ENCODE peak calls at places on chromosomes 13 and 19, in five cellular contexts. One of them, this sample, is unnamed.

GRCh38 chr19:18204394-18205179 is 745 bp upstream of the RAB3A start:
- DNase-seq in ovary: peak
- DNase-seq in testis: no peak
- DNase-seq in adipocyte: peak
- DNase-seq in LHCN-M2: no peak
- DNase-seq in this sample: no peak

GRCh38 chr13:100987993-100988392 is 313.4 kb upstream of the TMTC4 start:
- DNase-seq in ovary: no peak
- DNase-seq in testis: no peak
- DNase-seq in adipocyte: peak
- DNase-seq in LHCN-M2: peak
- DNase-seq in this sample: no peak

GRCh38 chr19:7638802-7639465 is 2.0 kb downstream of the STXBP2 start:
- DNase-seq in ovary: no peak
- DNase-seq in testis: no peak
- DNase-seq in adipocyte: no peak
- DNase-seq in LHCN-M2: no peak
- DNase-seq in this sample: no peak

GRCh38 chr13:30158774-30159445 is 148.4 kb downstream of the KATNAL1 start:
- DNase-seq in ovary: peak
- DNase-seq in testis: peak
- DNase-seq in adipocyte: peak
- DNase-seq in LHCN-M2: peak
- DNase-seq in this sample: no peak

GRCh38 chr13:29589967-29590366 is 5.5 kb downstream of the SLC7A1 start:
- DNase-seq in ovary: no peak
- DNase-seq in testis: no peak
- DNase-seq in adipocyte: no peak
- DNase-seq in LHCN-M2: no peak
- DNase-seq in this sample: no peak

GRCh38 chr13:38543561-38543960 is 143.3 kb upstream of the FREM2 start:
- DNase-seq in ovary: no peak
- DNase-seq in testis: no peak
- DNase-seq in adipocyte: no peak
- DNase-seq in LHCN-M2: peak
- DNase-seq in this sample: no peak

GRCh38 chr13:83620535-83621220 is 261.6 kb downstream of the SLITRK1 start:
- DNase-seq in ovary: no peak
- DNase-seq in testis: no peak
- DNase-seq in adipocyte: peak
- DNase-seq in LHCN-M2: peak
- DNase-seq in this sample: no peak

GRCh38 chr19:28351761-28352160 is 861.2 kb downstream of the UQCRFS1 start:
- DNase-seq in ovary: no peak
- DNase-seq in testis: no peak
- DNase-seq in adipocyte: no peak
- DNase-seq in LHCN-M2: no peak
- DNase-seq in this sample: no peak

GRCh38 chr13:98890920-98891319 is 86.9 kb downstream of the DOCK9 start:
- DNase-seq in ovary: no peak
- DNase-seq in testis: no peak
- DNase-seq in adipocyte: no peak
- DNase-seq in LHCN-M2: no peak
- DNase-seq in this sample: no peak

GRCh38 chr19:6393982-6394412 is 1.0 kb upstream of the GTF2F1 start:
- DNase-seq in ovary: no peak
- DNase-seq in testis: no peak
- DNase-seq in adipocyte: no peak
- DNase-seq in LHCN-M2: no peak
- DNase-seq in this sample: no peak

GRCh38 chr19:37692956-37693660 is 26.5 kb downstream of the ZNF607 start:
- DNase-seq in ovary: no peak
- DNase-seq in testis: no peak
- DNase-seq in adipocyte: no peak
- DNase-seq in LHCN-M2: no peak
- DNase-seq in this sample: no peak

GRCh38 chr19:12782424-12783225 is 7.3 kb upstream of the HOOK2 start:
- DNase-seq in ovary: peak
- DNase-seq in testis: peak
- DNase-seq in adipocyte: peak
- DNase-seq in LHCN-M2: peak
- DNase-seq in this sample: no peak

GRCh38 chr19:34482380-34483250 is 1.1 kb downstream of the WTIP start:
- DNase-seq in ovary: peak
- DNase-seq in testis: peak
- DNase-seq in adipocyte: peak
- DNase-seq in LHCN-M2: peak
- DNase-seq in this sample: peak

GRCh38 chr13:98581971-98582702 is 5.2 kb upstream of the STK24 start:
- DNase-seq in ovary: no peak
- DNase-seq in testis: no peak
- DNase-seq in adipocyte: peak
- DNase-seq in LHCN-M2: peak
- DNase-seq in this sample: no peak

GRCh38 chr19:7497292-7497691 is 8.5 kb upstream of the PEX11G start:
- DNase-seq in ovary: no peak
- DNase-seq in testis: no peak
- DNase-seq in adipocyte: peak
- DNase-seq in LHCN-M2: no peak
- DNase-seq in this sample: no peak

GRCh38 chr13:61414686-61415664 is 674 bp downstream of the PCDH20 start:
- DNase-seq in ovary: no peak
- DNase-seq in testis: peak
- DNase-seq in adipocyte: peak
- DNase-seq in LHCN-M2: no peak
- DNase-seq in this sample: peak

GRCh38 chr13:81677857-81678256 is 1336.9 kb upstream of the SPRY2 start:
- DNase-seq in ovary: no peak
- DNase-seq in testis: no peak
- DNase-seq in adipocyte: no peak
- DNase-seq in LHCN-M2: no peak
- DNase-seq in this sample: no peak

GRCh38 chr19:4723465-4724251 is at the start of gene DPP9:
- DNase-seq in ovary: peak
- DNase-seq in testis: peak
- DNase-seq in adipocyte: peak
- DNase-seq in LHCN-M2: peak
- DNase-seq in this sample: no peak

GRCh38 chr19:28307460-28307859 is 905.5 kb downstream of the UQCRFS1 start:
- DNase-seq in ovary: no peak
- DNase-seq in testis: no peak
- DNase-seq in adipocyte: no peak
- DNase-seq in LHCN-M2: no peak
- DNase-seq in this sample: no peak

GRCh38 chr13:98843482-98843877 is 91.0 kb upstream of the SLC15A1 start:
- DNase-seq in ovary: no peak
- DNase-seq in testis: peak
- DNase-seq in adipocyte: no peak
- DNase-seq in LHCN-M2: no peak
- DNase-seq in this sample: no peak

GRCh38 chr19:52451241-52451640 is 2.1 kb upstream of the ZNF578 start:
- DNase-seq in ovary: no peak
- DNase-seq in testis: peak
- DNase-seq in adipocyte: no peak
- DNase-seq in LHCN-M2: no peak
- DNase-seq in this sample: no peak

GRCh38 chr13:45718063-45718462 is 15.9 kb downstream of the CBY2 start:
- DNase-seq in ovary: no peak
- DNase-seq in testis: no peak
- DNase-seq in adipocyte: peak
- DNase-seq in LHCN-M2: peak
- DNase-seq in this sample: no peak

GRCh38 chr19:50485284-50485955 is 8.8 kb upstream of the GARIN5A start:
- DNase-seq in ovary: no peak
- DNase-seq in testis: no peak
- DNase-seq in adipocyte: no peak
- DNase-seq in LHCN-M2: no peak
- DNase-seq in this sample: peak

GRCh38 chr19:2446390-2446789 is 10.4 kb downstream of the LMNB2 start:
- DNase-seq in ovary: no peak
- DNase-seq in testis: no peak
- DNase-seq in adipocyte: no peak
- DNase-seq in LHCN-M2: peak
- DNase-seq in this sample: no peak

GRCh38 chr13:84653915-84654534 is 771.8 kb upstream of the SLITRK1 start:
- DNase-seq in ovary: no peak
- DNase-seq in testis: no peak
- DNase-seq in adipocyte: no peak
- DNase-seq in LHCN-M2: no peak
- DNase-seq in this sample: no peak

GRCh38 chr19:34432797-34433196 is 4.6 kb downstream of the UBA2 start:
- DNase-seq in ovary: peak
- DNase-seq in testis: peak
- DNase-seq in adipocyte: no peak
- DNase-seq in LHCN-M2: peak
- DNase-seq in this sample: no peak

GRCh38 chr19:3064011-3064330 is 1.7 kb upstream of the TLE5 start:
- DNase-seq in ovary: no peak
- DNase-seq in testis: no peak
- DNase-seq in adipocyte: no peak
- DNase-seq in LHCN-M2: no peak
- DNase-seq in this sample: no peak

GRCh38 chr19:39497850-39498261 is 891 bp upstream of the DLL3 start:
- DNase-seq in ovary: peak
- DNase-seq in testis: peak
- DNase-seq in adipocyte: peak
- DNase-seq in LHCN-M2: peak
- DNase-seq in this sample: no peak

This sample was measured in chondrocyte.